ENCODE peak calls at places on chromosomes 12 and 14, in seven cellular contexts. One of them, this sample, is unnamed.

GRCh38 chr12:132761032-132761910 is at the start of gene ANKLE2:
- DNase-seq in colonic mucosa: peak; percentile 37
- DNase-seq in neuronal stem cell: peak; percentile 51
- DNase-seq in lower lobe of right lung: peak; percentile 71
- DNase-seq in SK-N-MC: no peak
- DNase-seq in NCI-H510A treated with DMSO at 0.1 percent for 48 hours: peak; percentile 69
- DNase-seq in HFFc6: peak; percentile 67
- DNase-seq in this sample: peak; percentile 75

GRCh38 chr12:89960011-89960507 is 251.4 kb upstream of the ATP2B1 start:
- DNase-seq in colonic mucosa: peak; percentile 36
- DNase-seq in neuronal stem cell: no peak
- DNase-seq in NCI-H510A treated with DMSO at 0.1 percent for 48 hours: no peak
- DNase-seq in lower lobe of right lung: no peak
- DNase-seq in HFFc6: no peak
- DNase-seq in SK-N-MC: no peak
- DNase-seq in this sample: no peak

GRCh38 chr12:5997260-5997659 is 52.2 kb upstream of the ANO2 start:
- DNase-seq in NCI-H510A treated with DMSO at 0.1 percent for 48 hours: no peak
- DNase-seq in lower lobe of right lung: no peak
- DNase-seq in neuronal stem cell: no peak
- DNase-seq in HFFc6: no peak
- DNase-seq in colonic mucosa: no peak
- DNase-seq in SK-N-MC: no peak
- DNase-seq in this sample: no peak

GRCh38 chr14:89393346-89393745 is 23.7 kb downstream of the FOXN3 start:
- DNase-seq in NCI-H510A treated with DMSO at 0.1 percent for 48 hours: no peak
- DNase-seq in lower lobe of right lung: no peak
- DNase-seq in neuronal stem cell: no peak
- DNase-seq in HFFc6: no peak
- DNase-seq in SK-N-MC: no peak
- DNase-seq in colonic mucosa: no peak
- DNase-seq in this sample: no peak

GRCh38 chr14:65214741-65215140 is 112.4 kb upstream of the MAX start:
- DNase-seq in neuronal stem cell: no peak
- DNase-seq in HFFc6: no peak
- DNase-seq in NCI-H510A treated with DMSO at 0.1 percent for 48 hours: no peak
- DNase-seq in colonic mucosa: peak; percentile 68
- DNase-seq in lower lobe of right lung: no peak
- DNase-seq in SK-N-MC: no peak
- DNase-seq in this sample: no peak

GRCh38 chr12:98980508-98980907 is 335.4 kb downstream of the APAF1 start:
- DNase-seq in NCI-H510A treated with DMSO at 0.1 percent for 48 hours: no peak
- DNase-seq in SK-N-MC: no peak
- DNase-seq in lower lobe of right lung: no peak
- DNase-seq in neuronal stem cell: no peak
- DNase-seq in colonic mucosa: no peak
- DNase-seq in HFFc6: no peak
- DNase-seq in this sample: no peak

GRCh38 chr14:51821822-51822221 is 38.6 kb upstream of the GNG2 start:
- DNase-seq in HFFc6: peak; percentile 18
- DNase-seq in NCI-H510A treated with DMSO at 0.1 percent for 48 hours: no peak
- DNase-seq in colonic mucosa: no peak
- DNase-seq in neuronal stem cell: no peak
- DNase-seq in lower lobe of right lung: no peak
- DNase-seq in SK-N-MC: no peak
- DNase-seq in this sample: no peak

GRCh38 chr12:3213171-3213570 is 136.0 kb downstream of the TSPAN9 start:
- DNase-seq in NCI-H510A treated with DMSO at 0.1 percent for 48 hours: no peak
- DNase-seq in SK-N-MC: no peak
- DNase-seq in HFFc6: no peak
- DNase-seq in lower lobe of right lung: no peak
- DNase-seq in neuronal stem cell: no peak
- DNase-seq in colonic mucosa: no peak
- DNase-seq in this sample: no peak

GRCh38 chr14:91606851-91607250 is 96.7 kb upstream of the PPP4R3A start:
- DNase-seq in HFFc6: no peak
- DNase-seq in SK-N-MC: no peak
- DNase-seq in NCI-H510A treated with DMSO at 0.1 percent for 48 hours: no peak
- DNase-seq in neuronal stem cell: no peak
- DNase-seq in lower lobe of right lung: no peak
- DNase-seq in colonic mucosa: no peak
- DNase-seq in this sample: no peak

GRCh38 chr14:90605430-90605829 is 208.6 kb downstream of the CALM1 start:
- DNase-seq in NCI-H510A treated with DMSO at 0.1 percent for 48 hours: no peak
- DNase-seq in SK-N-MC: no peak
- DNase-seq in colonic mucosa: no peak
- DNase-seq in HFFc6: no peak
- DNase-seq in lower lobe of right lung: no peak
- DNase-seq in neuronal stem cell: no peak
- DNase-seq in this sample: no peak

GRCh38 chr12:91355150-91356006 is 172.8 kb upstream of the DCN start:
- DNase-seq in colonic mucosa: peak; percentile 69
- DNase-seq in SK-N-MC: peak; percentile 57
- DNase-seq in lower lobe of right lung: peak; percentile 64
- DNase-seq in HFFc6: peak; percentile 59
- DNase-seq in neuronal stem cell: peak; percentile 59
- DNase-seq in NCI-H510A treated with DMSO at 0.1 percent for 48 hours: peak; percentile 77
- DNase-seq in this sample: peak; percentile 62

GRCh38 chr14:39097159-39097558 is 5.9 kb downstream of the SEC23A start:
- DNase-seq in NCI-H510A treated with DMSO at 0.1 percent for 48 hours: no peak
- DNase-seq in lower lobe of right lung: no peak
- DNase-seq in SK-N-MC: no peak
- DNase-seq in colonic mucosa: no peak
- DNase-seq in HFFc6: no peak
- DNase-seq in neuronal stem cell: no peak
- DNase-seq in this sample: no peak

GRCh38 chr14:42023452-42023851 is 416.8 kb downstream of the LRFN5 start:
- DNase-seq in NCI-H510A treated with DMSO at 0.1 percent for 48 hours: peak; percentile 18
- DNase-seq in HFFc6: no peak
- DNase-seq in lower lobe of right lung: no peak
- DNase-seq in SK-N-MC: no peak
- DNase-seq in colonic mucosa: no peak
- DNase-seq in neuronal stem cell: no peak
- DNase-seq in this sample: no peak

GRCh38 chr12:11761869-11762567 is 112.5 kb downstream of the ETV6 start:
- DNase-seq in lower lobe of right lung: no peak
- DNase-seq in SK-N-MC: no peak
- DNase-seq in HFFc6: no peak
- DNase-seq in neuronal stem cell: no peak
- DNase-seq in colonic mucosa: no peak
- DNase-seq in NCI-H510A treated with DMSO at 0.1 percent for 48 hours: no peak
- DNase-seq in this sample: no peak

This sample was measured in nephron progenitor cell.